ENCODE peak calls at places on chromosomes 16 and 17, in five cellular contexts. One of them, this sample, is unnamed.

GRCh38 chr17:62865586-62865985 is 57.5 kb upstream of the MARCHF10 start:
- DNase-seq in tibial artery: no peak
- DNase-seq in SJSA1: no peak
- DNase-seq in effector memory CD4-positive, alpha-beta T cell: no peak
- DNase-seq in osteoblast: no peak
- DNase-seq in this sample: no peak

GRCh38 chr16:1037023-1037933 is 35.3 kb upstream of the SSTR5 start:
- DNase-seq in SJSA1: no peak
- DNase-seq in tibial artery: no peak
- DNase-seq in osteoblast: peak
- DNase-seq in effector memory CD4-positive, alpha-beta T cell: no peak
- DNase-seq in this sample: no peak

GRCh38 chr16:81251871-81252270 is 13.4 kb downstream of the BCO1 start:
- DNase-seq in osteoblast: no peak
- DNase-seq in effector memory CD4-positive, alpha-beta T cell: no peak
- DNase-seq in tibial artery: no peak
- DNase-seq in SJSA1: peak
- DNase-seq in this sample: no peak

GRCh38 chr17:47208744-47209488 is at the start of gene MYL4:
- DNase-seq in osteoblast: no peak
- DNase-seq in SJSA1: no peak
- DNase-seq in effector memory CD4-positive, alpha-beta T cell: no peak
- DNase-seq in tibial artery: no peak
- DNase-seq in this sample: no peak

GRCh38 chr17:2040942-2041560 is 771 bp upstream of the OVCA2 start:
- DNase-seq in osteoblast: no peak
- DNase-seq in effector memory CD4-positive, alpha-beta T cell: no peak
- DNase-seq in SJSA1: no peak
- DNase-seq in tibial artery: no peak
- DNase-seq in this sample: no peak

GRCh38 chr16:54870151-54870550 is 60.5 kb upstream of the IRX5 start:
- DNase-seq in SJSA1: no peak
- DNase-seq in tibial artery: no peak
- DNase-seq in effector memory CD4-positive, alpha-beta T cell: no peak
- DNase-seq in osteoblast: no peak
- DNase-seq in this sample: no peak

GRCh38 chr16:24825696-24826095 is 20.1 kb upstream of the SLC5A11 start:
- DNase-seq in SJSA1: no peak
- DNase-seq in tibial artery: no peak
- DNase-seq in osteoblast: no peak
- DNase-seq in effector memory CD4-positive, alpha-beta T cell: no peak
- DNase-seq in this sample: no peak

GRCh38 chr17:45440161-45440859 is 7.6 kb upstream of the ARHGAP27 start:
- DNase-seq in SJSA1: no peak
- DNase-seq in tibial artery: peak
- DNase-seq in osteoblast: peak
- DNase-seq in effector memory CD4-positive, alpha-beta T cell: no peak
- DNase-seq in this sample: no peak

GRCh38 chr17:6101706-6102105 is 31.5 kb downstream of the WSCD1 start:
- DNase-seq in osteoblast: no peak
- DNase-seq in effector memory CD4-positive, alpha-beta T cell: no peak
- DNase-seq in SJSA1: no peak
- DNase-seq in tibial artery: peak
- DNase-seq in this sample: no peak

GRCh38 chr16:89113152-89113547 is 19.5 kb downstream of the ACSF3 start:
- DNase-seq in osteoblast: no peak
- DNase-seq in effector memory CD4-positive, alpha-beta T cell: no peak
- DNase-seq in SJSA1: no peak
- DNase-seq in tibial artery: no peak
- DNase-seq in this sample: no peak

GRCh38 chr17:42687707-42688275 is 5.5 kb downstream of the CNTNAP1 start:
- DNase-seq in osteoblast: peak
- DNase-seq in SJSA1: no peak
- DNase-seq in effector memory CD4-positive, alpha-beta T cell: no peak
- DNase-seq in tibial artery: no peak
- DNase-seq in this sample: no peak

GRCh38 chr16:79717324-79717848 is 116.8 kb upstream of the MAF start:
- DNase-seq in osteoblast: no peak
- DNase-seq in effector memory CD4-positive, alpha-beta T cell: no peak
- DNase-seq in tibial artery: no peak
- DNase-seq in SJSA1: no peak
- DNase-seq in this sample: no peak

GRCh38 chr17:35121315-35121714 is at the start of gene FNDC8:
- DNase-seq in osteoblast: peak
- DNase-seq in tibial artery: no peak
- DNase-seq in SJSA1: no peak
- DNase-seq in effector memory CD4-positive, alpha-beta T cell: no peak
- DNase-seq in this sample: no peak

GRCh38 chr16:919658-920631 is 50.8 kb downstream of the LMF1 start:
- DNase-seq in effector memory CD4-positive, alpha-beta T cell: no peak
- DNase-seq in SJSA1: no peak
- DNase-seq in tibial artery: no peak
- DNase-seq in osteoblast: peak
- DNase-seq in this sample: no peak

GRCh38 chr17:27747462-27748359 is 52.6 kb downstream of the NOS2 start:
- DNase-seq in SJSA1: no peak
- DNase-seq in osteoblast: peak
- DNase-seq in tibial artery: no peak
- DNase-seq in effector memory CD4-positive, alpha-beta T cell: no peak
- DNase-seq in this sample: no peak

GRCh38 chr17:44005865-44006580 is 1.6 kb downstream of the NAGS start:
- DNase-seq in osteoblast: peak
- DNase-seq in effector memory CD4-positive, alpha-beta T cell: no peak
- DNase-seq in tibial artery: peak
- DNase-seq in SJSA1: no peak
- DNase-seq in this sample: no peak

GRCh38 chr16:66226762-66227161 is 139.7 kb upstream of the CDH5 start:
- DNase-seq in SJSA1: no peak
- DNase-seq in tibial artery: peak
- DNase-seq in effector memory CD4-positive, alpha-beta T cell: no peak
- DNase-seq in osteoblast: no peak
- DNase-seq in this sample: no peak

GRCh38 chr16:830871-831570 is 30.5 kb upstream of the GNG13 start:
- DNase-seq in tibial artery: no peak
- DNase-seq in effector memory CD4-positive, alpha-beta T cell: no peak
- DNase-seq in SJSA1: no peak
- DNase-seq in osteoblast: no peak
- DNase-seq in this sample: no peak

GRCh38 chr17:77909236-77909635 is 49.3 kb upstream of the TNRC6C start:
- DNase-seq in effector memory CD4-positive, alpha-beta T cell: no peak
- DNase-seq in SJSA1: no peak
- DNase-seq in osteoblast: peak
- DNase-seq in tibial artery: peak
- DNase-seq in this sample: no peak

DNA sequence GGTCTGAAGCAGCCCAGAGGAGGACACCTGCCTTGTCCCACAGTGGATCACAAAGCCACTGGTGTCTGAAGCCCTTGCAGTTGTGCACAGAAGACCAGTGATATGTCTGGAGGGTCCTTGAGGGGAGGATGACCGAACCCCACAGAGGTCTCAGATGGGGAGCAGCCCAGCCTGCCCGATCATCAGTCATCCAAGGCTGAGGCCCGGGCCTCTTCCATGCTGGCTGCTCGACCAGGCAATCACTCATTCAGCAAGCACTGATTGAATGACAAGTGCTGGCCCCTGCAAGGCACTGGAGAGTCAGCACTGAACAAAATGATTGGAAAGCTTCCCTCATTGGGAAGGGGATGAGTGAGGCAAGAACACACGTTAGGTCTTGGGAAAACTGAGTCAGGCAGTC is 10.5 kb downstream of the PIK3R5 start:
- DNase-seq in effector memory CD4-positive, alpha-beta T cell: no peak
- DNase-seq in osteoblast: no peak
- DNase-seq in tibial artery: no peak
- DNase-seq in SJSA1: no peak
- DNase-seq in this sample: no peak
- H3K27ac ChIP-seq in effector memory CD4-positive, alpha-beta T cell: peak
- H3K27ac ChIP-seq in osteoblast: no peak
- H3K27ac ChIP-seq in tibial artery: no peak
- H3K27ac ChIP-seq in SJSA1: no peak
- H3K27ac ChIP-seq in this sample: peak

DNA sequence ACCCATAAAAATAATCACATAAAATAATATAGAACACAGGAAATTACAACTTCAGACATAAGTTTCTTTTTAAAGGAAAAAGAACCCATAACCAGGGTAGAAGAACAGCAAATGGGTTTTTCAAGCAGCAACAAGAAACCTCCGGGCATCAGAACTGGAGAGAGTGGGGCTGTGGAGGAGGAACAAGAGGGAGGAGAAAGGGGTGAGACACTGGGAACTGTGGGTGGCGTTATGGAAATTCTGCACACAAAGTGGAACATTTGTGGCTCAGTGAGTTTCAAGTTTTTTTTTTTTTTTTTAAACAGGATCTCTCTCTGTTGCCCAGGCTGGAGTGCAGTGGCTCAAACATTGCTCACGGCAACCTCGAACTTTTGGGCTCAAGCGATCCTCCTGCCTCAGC is 22.6 kb downstream of the EMP2 start:
- DNase-seq in tibial artery: no peak
- DNase-seq in effector memory CD4-positive, alpha-beta T cell: no peak
- DNase-seq in osteoblast: no peak
- DNase-seq in SJSA1: no peak
- DNase-seq in this sample: no peak
- H3K27ac ChIP-seq in tibial artery: peak
- H3K27ac ChIP-seq in effector memory CD4-positive, alpha-beta T cell: no peak
- H3K27ac ChIP-seq in osteoblast: no peak
- H3K27ac ChIP-seq in SJSA1: no peak
- H3K27ac ChIP-seq in this sample: no peak

GRCh38 chr17:75692976-75693375 is 25.8 kb downstream of the SAP30BP start:
- DNase-seq in tibial artery: no peak
- DNase-seq in effector memory CD4-positive, alpha-beta T cell: no peak
- DNase-seq in osteoblast: no peak
- DNase-seq in SJSA1: no peak
- DNase-seq in this sample: no peak
- H3K27ac ChIP-seq in tibial artery: peak
- H3K27ac ChIP-seq in effector memory CD4-positive, alpha-beta T cell: no peak
- H3K27ac ChIP-seq in osteoblast: peak
- H3K27ac ChIP-seq in SJSA1: peak
- H3K27ac ChIP-seq in this sample: peak

DNA sequence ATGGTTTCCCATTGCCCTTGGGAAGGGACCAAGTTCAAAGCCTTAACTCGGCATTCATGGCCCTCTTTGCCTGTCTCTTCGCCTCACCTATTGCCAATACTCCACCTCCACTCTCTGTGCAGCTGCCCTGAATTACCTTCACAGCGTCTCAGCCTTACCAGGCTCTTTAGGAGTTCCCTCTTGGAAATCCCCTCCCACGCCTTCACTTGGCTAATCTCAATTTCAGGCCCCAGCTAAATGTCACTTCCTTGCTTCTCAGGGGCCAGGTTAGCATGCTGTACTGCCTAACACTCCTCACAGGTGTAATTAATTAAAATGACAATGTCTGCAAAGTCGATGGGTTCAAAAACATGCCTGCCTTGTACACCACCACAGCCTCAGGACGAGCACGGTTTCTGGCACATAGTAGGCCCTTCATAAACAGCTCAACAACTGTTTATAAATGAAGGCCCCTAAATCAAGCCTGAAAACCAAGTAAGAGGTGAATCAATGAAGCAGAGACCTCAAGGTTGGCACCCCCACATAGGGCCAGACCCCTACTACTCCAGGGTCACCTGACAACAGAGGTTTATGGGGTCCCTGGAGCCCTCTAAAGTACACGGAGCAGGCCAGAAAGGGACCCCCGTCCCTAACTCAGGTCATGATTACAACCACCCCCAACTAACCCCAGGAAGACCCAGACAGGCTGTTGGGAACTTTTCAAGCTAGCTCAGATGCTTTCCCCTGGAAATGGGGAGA is 11.2 kb upstream of the EEF2K start:
- DNase-seq in tibial artery: no peak
- DNase-seq in effector memory CD4-positive, alpha-beta T cell: peak
- DNase-seq in osteoblast: no peak
- DNase-seq in SJSA1: no peak
- DNase-seq in this sample: no peak
- H3K27ac ChIP-seq in tibial artery: peak
- H3K27ac ChIP-seq in effector memory CD4-positive, alpha-beta T cell: peak
- H3K27ac ChIP-seq in osteoblast: no peak
- H3K27ac ChIP-seq in SJSA1: no peak
- H3K27ac ChIP-seq in this sample: peak

GRCh38 chr16:82628741-82629140 is 2.0 kb downstream of the CDH13 start:
- DNase-seq in tibial artery: no peak
- DNase-seq in SJSA1: peak
- DNase-seq in osteoblast: peak
- DNase-seq in effector memory CD4-positive, alpha-beta T cell: no peak
- DNase-seq in this sample: no peak
- H3K27ac ChIP-seq in tibial artery: peak
- H3K27ac ChIP-seq in SJSA1: peak
- H3K27ac ChIP-seq in osteoblast: peak
- H3K27ac ChIP-seq in effector memory CD4-positive, alpha-beta T cell: no peak
- H3K27ac ChIP-seq in this sample: no peak

DNA sequence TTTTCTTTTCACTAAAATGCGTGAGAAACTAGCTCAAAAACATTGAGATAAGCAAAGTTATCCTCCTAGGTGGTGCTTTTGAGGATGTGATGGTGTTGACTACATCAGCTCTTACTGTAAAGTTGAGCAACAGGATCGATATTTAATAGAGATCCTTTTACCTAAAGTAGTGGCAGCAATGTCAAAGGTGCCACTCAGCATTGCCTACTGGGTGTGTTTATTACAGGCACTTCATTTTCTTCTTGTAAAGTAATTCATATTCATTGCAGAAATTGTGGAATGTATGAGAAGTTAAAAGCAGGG is 1.4 kb downstream of the PSMD3 start:
- DNase-seq in SJSA1: no peak
- DNase-seq in tibial artery: no peak
- DNase-seq in osteoblast: no peak
- DNase-seq in effector memory CD4-positive, alpha-beta T cell: no peak
- DNase-seq in this sample: no peak
- H3K27ac ChIP-seq in SJSA1: peak
- H3K27ac ChIP-seq in tibial artery: no peak
- H3K27ac ChIP-seq in osteoblast: peak
- H3K27ac ChIP-seq in effector memory CD4-positive, alpha-beta T cell: peak
- H3K27ac ChIP-seq in this sample: no peak

GRCh38 chr17:17520599-17521232 is 24.5 kb upstream of the RASD1 start:
- DNase-seq in effector memory CD4-positive, alpha-beta T cell: no peak
- DNase-seq in osteoblast: peak
- DNase-seq in SJSA1: no peak
- DNase-seq in tibial artery: no peak
- DNase-seq in this sample: no peak

GRCh38 chr17:17525331-17525730 is 29.1 kb upstream of the RASD1 start:
- DNase-seq in osteoblast: peak
- DNase-seq in tibial artery: no peak
- DNase-seq in SJSA1: no peak
- DNase-seq in effector memory CD4-positive, alpha-beta T cell: no peak
- DNase-seq in this sample: no peak

GRCh38 chr17:17524091-17524490 is 27.9 kb upstream of the RASD1 start:
- DNase-seq in SJSA1: no peak
- DNase-seq in effector memory CD4-positive, alpha-beta T cell: no peak
- DNase-seq in osteoblast: peak
- DNase-seq in tibial artery: no peak
- DNase-seq in this sample: no peak

GRCh38 chr17:17523714-17524075 is 27.5 kb upstream of the RASD1 start:
- DNase-seq in osteoblast: no peak
- DNase-seq in SJSA1: no peak
- DNase-seq in effector memory CD4-positive, alpha-beta T cell: no peak
- DNase-seq in tibial artery: no peak
- DNase-seq in this sample: no peak

GRCh38 chr17:17523001-17523713 is 27.0 kb upstream of the RASD1 start:
- DNase-seq in tibial artery: no peak
- DNase-seq in SJSA1: no peak
- DNase-seq in osteoblast: peak
- DNase-seq in effector memory CD4-positive, alpha-beta T cell: no peak
- DNase-seq in this sample: no peak
- H3K27ac ChIP-seq in tibial artery: no peak
- H3K27ac ChIP-seq in SJSA1: no peak
- H3K27ac ChIP-seq in osteoblast: no peak
- H3K27ac ChIP-seq in effector memory CD4-positive, alpha-beta T cell: no peak
- H3K27ac ChIP-seq in this sample: no peak